ENCODE peak calls at places on chromosome 21, in ten cellular contexts. O, J, U, V, L, T, N, S, P and C are unnamed samples.

GRCh38 chr21:36397606-36398005 is 12.4 kb downstream of the CHAF1B start:
- DNase-seq in O (no peak), J (no peak), U (no peak), V (no peak), L (no peak), T (no peak), N (no peak), S (no peak), P (no peak), C (no peak)

GRCh38 chr21:45522986-45523385 is 19.3 kb downstream of the SLC19A1 start:
- DNase-seq in O (no peak), J (no peak), U (no peak), V (no peak), L (no peak), T (no peak), N (no peak), S (no peak), P (peak; percentile 0), C (no peak)

GRCh38 chr21:33059319-33059894 is 10.5 kb upstream of the OLIG1 start:
- DNase-seq in O (no peak), J (no peak), U (peak; percentile 28), V (no peak), L (no peak), T (no peak), N (no peak), S (no peak), P (no peak), C (no peak)

GRCh38 chr21:31283025-31283424 is 61.0 kb downstream of the TIAM1 start:
- DNase-seq in O (no peak), J (no peak), U (no peak), V (no peak), L (no peak), T (no peak), N (no peak), S (no peak), P (no peak), C (no peak)

GRCh38 chr21:32360401-32360981 is 32.3 kb downstream of the URB1 start:
- DNase-seq in O (no peak), J (no peak), U (no peak), V (no peak), L (no peak), T (no peak), N (no peak), S (no peak), P (no peak), C (no peak)

GRCh38 chr21:21232320-21232719 is 234.1 kb downstream of the NCAM2 start:
- DNase-seq in O (peak; percentile 60), J (peak; percentile 71), U (peak; percentile 36), V (no peak), L (no peak), T (no peak), N (no peak), S (no peak), P (peak; percentile 11), C (no peak)

GRCh38 chr21:33076600-33077329 is 6.8 kb downstream of the OLIG1 start:
- DNase-seq in O (no peak), J (no peak), U (no peak), V (no peak), L (no peak), T (no peak), N (no peak), S (no peak), P (no peak), C (no peak)

GRCh38 chr21:15003463-15004135 is 61.2 kb downstream of the NRIP1 start:
- DNase-seq in O (no peak), J (no peak), U (no peak), V (no peak), L (no peak), T (no peak), N (no peak), S (no peak), P (no peak), C (no peak)

GRCh38 chr21:34865922-34866271 is 183.2 kb downstream of the RUNX1 start:
- DNase-seq in O (no peak), J (no peak), U (peak; percentile 44), V (no peak), L (no peak), T (no peak), N (peak; percentile 62), S (no peak), P (no peak), C (no peak)

GRCh38 chr21:45535341-45536081 is 6.7 kb downstream of the SLC19A1 start:
- DNase-seq in O (no peak), J (no peak), U (no peak), V (peak; percentile 13), L (no peak), T (no peak), N (no peak), S (peak; percentile 14), P (peak; percentile 1), C (no peak)

GRCh38 chr21:45996311-45997204 is 15.0 kb downstream of the COL6A1 start:
- DNase-seq in O (no peak), J (no peak), U (no peak), V (no peak), L (no peak), T (peak; percentile 10), N (no peak), S (peak; percentile 20), P (peak; percentile 0), C (peak; percentile 15)

GRCh38 chr21:45555557-45556301 is 13.5 kb upstream of the SLC19A1 start:
- DNase-seq in O (peak; percentile 61), J (peak; percentile 86), U (peak; percentile 88), V (peak; percentile 84), L (peak; percentile 91), T (peak; percentile 90), N (peak; percentile 85), S (peak; percentile 82), P (peak; percentile 91), C (no peak)

GRCh38 chr21:17823846-17824245 is 4.7 kb upstream of the C21orf91 start:
- DNase-seq in O (no peak), J (no peak), U (no peak), V (no peak), L (no peak), T (no peak), N (no peak), S (no peak), P (no peak), C (no peak)

GRCh38 chr21:35649186-35649585 is 411.1 kb downstream of the SETD4 start:
- DNase-seq in O (peak; percentile 72), J (peak; percentile 70), U (peak; percentile 8), V (no peak), L (no peak), T (no peak), N (no peak), S (no peak), P (no peak), C (no peak)

DNA sequence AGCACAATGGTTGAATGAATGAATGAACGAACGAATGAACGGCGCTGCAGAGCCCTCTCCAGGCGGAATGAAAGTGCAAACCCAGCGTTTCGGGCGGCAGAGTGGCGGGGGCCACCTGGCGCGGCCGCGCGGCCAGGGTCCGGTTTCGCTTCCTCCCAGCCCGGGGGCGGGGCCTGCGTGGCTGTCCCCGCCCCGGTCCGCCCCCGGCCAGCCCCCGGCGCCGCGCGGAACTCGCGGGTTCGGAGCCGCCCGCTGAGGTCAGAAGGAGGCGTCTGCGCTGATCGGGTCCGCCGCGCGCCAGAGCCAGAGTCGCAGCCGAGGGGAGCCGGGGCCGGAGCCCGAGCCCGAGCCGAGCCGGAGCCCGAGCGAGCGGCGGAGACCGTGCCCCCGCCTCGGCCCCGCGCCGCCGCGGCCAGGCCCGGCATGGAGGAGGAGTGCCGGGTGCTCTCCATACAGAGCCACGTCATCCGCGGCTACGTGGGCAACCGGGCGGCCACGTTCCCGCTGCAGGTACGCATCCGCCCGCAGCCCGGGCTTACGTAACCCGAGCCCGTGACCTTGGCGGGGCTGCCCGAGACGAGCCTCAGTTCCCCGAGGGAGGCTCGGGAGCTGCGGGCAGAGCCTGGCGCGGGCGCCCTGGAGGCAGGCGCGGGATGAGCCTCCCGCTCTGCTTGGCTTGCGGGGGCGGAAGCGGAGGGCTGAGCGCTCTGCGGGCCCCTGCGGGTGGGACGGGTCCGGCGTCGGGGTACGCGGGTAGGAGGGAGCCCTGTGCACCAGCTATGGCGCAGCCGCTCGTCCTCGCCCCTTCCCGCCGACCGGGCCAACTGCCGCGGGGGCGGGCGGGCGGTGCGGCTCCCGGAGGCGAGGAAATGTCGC is at the start of gene PDXK:
- DNase-seq in O (peak; percentile 69), J (peak; percentile 77), U (peak; percentile 97), V (peak; percentile 89), L (peak; percentile 76), T (peak; percentile 87), N (peak; percentile 96), S (peak; percentile 77), P (peak; percentile 85), C (peak; percentile 90)
- TF ChIP-seq CTCF in O (no peak), J (peak; percentile 17), U (peak; percentile 12), V (no peak), L (peak; percentile 14), T (no peak), N (no peak), S (no peak), P (no peak), C (peak; percentile 32)

DNA sequence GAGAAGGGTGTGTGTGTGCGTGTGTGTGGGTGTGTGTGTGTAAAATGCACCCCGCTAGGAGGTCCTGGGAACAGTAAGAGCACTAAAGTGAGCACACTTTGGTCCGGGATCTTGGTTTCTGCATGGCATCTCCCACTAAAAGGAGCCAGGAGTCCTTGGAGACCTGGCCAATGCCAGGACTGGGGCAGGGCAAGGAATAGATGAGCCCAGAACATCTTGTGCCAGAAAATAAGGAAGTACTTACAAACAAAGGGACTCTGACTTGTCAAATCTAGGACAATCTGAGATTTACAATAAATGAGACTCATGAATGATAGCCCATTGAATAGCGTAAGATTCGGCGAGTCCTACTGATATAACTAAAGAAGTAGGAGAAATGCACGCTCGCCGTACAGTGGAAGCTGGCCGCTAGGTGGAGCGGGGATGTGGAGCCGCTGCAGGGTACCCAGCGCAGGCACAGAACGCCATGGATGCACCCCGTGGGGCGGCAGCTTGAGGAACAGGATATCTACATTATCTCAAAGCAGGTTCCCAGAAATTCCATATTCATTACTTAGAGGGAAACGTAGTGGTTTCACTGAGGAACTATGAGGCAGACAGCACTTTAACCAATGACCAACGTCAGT is 7.1 kb downstream of the SLC37A1 start:
- DNase-seq in O (no peak), J (no peak), U (no peak), V (no peak), L (no peak), T (no peak), N (no peak), S (no peak), P (no peak), C (no peak)
- TF ChIP-seq CTCF in O (no peak), J (no peak), U (peak; percentile 6), V (no peak), L (no peak), T (no peak), N (no peak), S (no peak), P (no peak), C (no peak)

GRCh38 chr21:44298301-44298700 is 1.6 kb upstream of the PFKL start:
- DNase-seq in O (peak; percentile 28), J (peak; percentile 7), U (no peak), V (no peak), L (no peak), T (no peak), N (no peak), S (no peak), P (no peak), C (no peak)
- TF ChIP-seq CTCF in O (peak; percentile 37), J (peak; percentile 3), U (no peak), V (no peak), L (no peak), T (no peak), N (no peak), S (no peak), P (no peak), C (no peak)

GRCh38 chr21:37873655-37874054 is 42.6 kb downstream of the KCNJ6 start:
- DNase-seq in O (no peak), J (peak; percentile 43), U (peak; percentile 31), V (no peak), L (peak; percentile 7), T (no peak), N (no peak), S (no peak), P (no peak), C (no peak)
- TF ChIP-seq CTCF in O (peak; percentile 44), J (peak; percentile 41), U (peak; percentile 19), V (no peak), L (no peak), T (no peak), N (no peak), S (no peak), P (no peak), C (no peak)